ENCODE peak calls at places on chromosome 9, in four cellular contexts. One of them, this sample, is unnamed.
A peak's percentile ranks its signal among the peaks of the same experiment; 100 is the strongest.

GRCh38 chr9:133590231-133590855 is 18.8 kb downstream of the FAM163B start:
- DNase-seq in SK-N-SH: no peak
- DNase-seq in WTC11: no peak
- DNase-seq in GM12878: no peak
- DNase-seq in this sample: no peak

GRCh38 chr9:74570879-74571512 is 73.9 kb downstream of the RORB start:
- DNase-seq in GM12878: no peak
- DNase-seq in SK-N-SH: peak; percentile 41
- DNase-seq in WTC11: peak; percentile 25
- DNase-seq in this sample: peak; percentile 14

GRCh38 chr9:130042406-130042930 is 521 bp downstream of the FNBP1 start:
- DNase-seq in WTC11: peak; percentile 56
- DNase-seq in GM12878: no peak
- DNase-seq in SK-N-SH: peak; percentile 80
- DNase-seq in this sample: peak; percentile 35

GRCh38 chr9:3035594-3036389 is 191.9 kb upstream of the PUM3 start:
- DNase-seq in GM12878: no peak
- DNase-seq in WTC11: no peak
- DNase-seq in SK-N-SH: no peak
- DNase-seq in this sample: no peak

GRCh38 chr9:18566125-18566524 is 92.2 kb downstream of the ADAMTSL1 start:
- DNase-seq in GM12878: no peak
- DNase-seq in WTC11: no peak
- DNase-seq in SK-N-SH: no peak
- DNase-seq in this sample: no peak

GRCh38 chr9:114180701-114181582 is 25.6 kb downstream of the COL27A1 start:
- DNase-seq in WTC11: no peak
- DNase-seq in SK-N-SH: no peak
- DNase-seq in GM12878: no peak
- DNase-seq in this sample: no peak

GRCh38 chr9:116658265-116658664 is 28.8 kb upstream of the TRIM32 start:
- DNase-seq in SK-N-SH: no peak
- DNase-seq in GM12878: no peak
- DNase-seq in WTC11: no peak
- DNase-seq in this sample: no peak

GRCh38 chr9:2039294-2040180 is 24.4 kb downstream of the SMARCA2 start:
- DNase-seq in GM12878: no peak
- DNase-seq in SK-N-SH: no peak
- DNase-seq in WTC11: no peak
- DNase-seq in this sample: no peak

GRCh38 chr9:21872696-21873095 is 70.3 kb downstream of the MTAP start:
- DNase-seq in WTC11: no peak
- DNase-seq in GM12878: no peak
- DNase-seq in SK-N-SH: peak; percentile 9
- DNase-seq in this sample: no peak

GRCh38 chr9:83220737-83221136 is 157.8 kb upstream of the RASEF start:
- DNase-seq in GM12878: peak; percentile 7
- DNase-seq in WTC11: no peak
- DNase-seq in SK-N-SH: no peak
- DNase-seq in this sample: no peak

GRCh38 chr9:35771524-35771923 is 17.4 kb upstream of the MSMP start:
- DNase-seq in WTC11: no peak
- DNase-seq in GM12878: no peak
- DNase-seq in SK-N-SH: no peak
- DNase-seq in this sample: peak; percentile 34

GRCh38 chr9:98971168-98971914 is 27.6 kb downstream of the COL15A1 start:
- DNase-seq in WTC11: no peak
- DNase-seq in GM12878: no peak
- DNase-seq in SK-N-SH: no peak
- DNase-seq in this sample: peak; percentile 65

GRCh38 chr9:18404482-18405029 is 69.4 kb upstream of the ADAMTSL1 start:
- DNase-seq in WTC11: no peak
- DNase-seq in SK-N-SH: peak; percentile 2
- DNase-seq in GM12878: no peak
- DNase-seq in this sample: no peak

GRCh38 chr9:91415290-91415689 is 8.3 kb downstream of the NFIL3 start:
- DNase-seq in SK-N-SH: no peak
- DNase-seq in WTC11: no peak
- DNase-seq in GM12878: peak; percentile 32
- DNase-seq in this sample: no peak

GRCh38 chr9:17627641-17628040 is 48.8 kb downstream of the SH3GL2 start:
- DNase-seq in WTC11: no peak
- DNase-seq in GM12878: no peak
- DNase-seq in SK-N-SH: no peak
- DNase-seq in this sample: no peak

GRCh38 chr9:33623658-33624586 is 99.9 kb downstream of the ANKRD18B start:
- DNase-seq in GM12878: peak; percentile 34
- DNase-seq in SK-N-SH: peak; percentile 83
- DNase-seq in WTC11: peak; percentile 80
- DNase-seq in this sample: peak; percentile 81

GRCh38 chr9:76817489-76817888 is 53.3 kb downstream of the PCA3 start:
- DNase-seq in SK-N-SH: no peak
- DNase-seq in GM12878: no peak
- DNase-seq in WTC11: no peak
- DNase-seq in this sample: no peak

GRCh38 chr9:691825-692363 is 149.6 kb upstream of the DMRT1 start:
- DNase-seq in GM12878: no peak
- DNase-seq in WTC11: no peak
- DNase-seq in SK-N-SH: no peak
- DNase-seq in this sample: no peak

GRCh38 chr9:111197251-111197650 is 132.8 kb downstream of the OR2K2 start:
- DNase-seq in GM12878: no peak
- DNase-seq in WTC11: no peak
- DNase-seq in SK-N-SH: no peak
- DNase-seq in this sample: no peak

GRCh38 chr9:10447036-10447435 is 165.8 kb downstream of the PTPRD start:
- DNase-seq in GM12878: no peak
- DNase-seq in SK-N-SH: no peak
- DNase-seq in WTC11: no peak
- DNase-seq in this sample: no peak

GRCh38 chr9:104872959-104873850 is 54.8 kb downstream of the ABCA1 start:
- DNase-seq in SK-N-SH: peak; percentile 22
- DNase-seq in WTC11: no peak
- DNase-seq in GM12878: no peak
- DNase-seq in this sample: no peak

DNA sequence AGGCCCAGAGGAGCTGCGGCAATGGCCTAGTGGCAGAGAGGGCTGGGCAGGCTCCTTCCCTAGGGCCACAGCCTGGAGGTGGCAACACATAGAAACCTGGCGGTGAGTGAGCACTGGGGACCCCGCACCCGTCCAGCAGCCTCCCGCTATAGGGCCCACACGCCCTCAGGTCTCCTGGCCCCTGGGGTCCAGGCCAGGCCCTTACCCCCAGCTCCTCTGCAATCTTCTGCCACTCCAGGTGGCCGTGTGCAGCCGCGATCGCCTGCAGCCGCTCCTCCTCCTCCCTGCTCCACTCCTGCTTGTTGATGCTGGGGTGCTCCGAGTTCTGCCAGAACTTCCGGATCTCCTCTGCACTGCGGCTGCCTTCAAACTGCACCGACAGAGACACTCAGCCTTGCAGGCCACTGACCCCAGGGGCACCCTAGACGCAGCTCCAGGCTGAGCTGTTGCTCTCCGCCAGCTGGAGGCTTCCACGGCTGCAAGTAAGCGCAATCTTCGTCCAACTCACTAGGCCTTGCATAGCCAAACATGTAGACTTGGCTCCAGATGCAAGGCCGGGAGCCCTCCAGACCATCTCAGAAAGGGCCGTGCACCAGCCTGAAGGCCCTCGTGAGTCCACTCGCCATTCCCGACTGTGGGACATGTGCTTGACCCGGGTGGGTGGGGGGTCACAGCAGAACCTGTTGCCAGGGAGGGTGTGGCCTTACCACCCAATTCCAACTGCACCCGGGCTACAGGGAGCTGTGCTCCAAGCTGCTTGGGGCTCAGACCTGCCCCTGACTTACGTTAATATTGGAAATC is 8.0 kb downstream of the SNAPC4 start:
- DNase-seq in SK-N-SH: no peak
- DNase-seq in WTC11: no peak
- DNase-seq in GM12878: no peak
- DNase-seq in this sample: no peak
- TF ChIP-seq USF1 in SK-N-SH: no peak
- TF ChIP-seq USF1 in WTC11: no peak
- TF ChIP-seq USF1 in GM12878: no peak
- TF ChIP-seq USF1 in this sample: no peak

GRCh38 chr9:14314929-14315753 is 1.2 kb upstream of the NFIB start:
- DNase-seq in SK-N-SH: peak; percentile 91
- DNase-seq in WTC11: peak; percentile 70
- DNase-seq in GM12878: no peak
- DNase-seq in this sample: peak; percentile 78
- TF ChIP-seq USF1 in SK-N-SH: no peak
- TF ChIP-seq USF1 in WTC11: no peak
- TF ChIP-seq USF1 in GM12878: peak; percentile 19
- TF ChIP-seq USF1 in this sample: no peak

DNA sequence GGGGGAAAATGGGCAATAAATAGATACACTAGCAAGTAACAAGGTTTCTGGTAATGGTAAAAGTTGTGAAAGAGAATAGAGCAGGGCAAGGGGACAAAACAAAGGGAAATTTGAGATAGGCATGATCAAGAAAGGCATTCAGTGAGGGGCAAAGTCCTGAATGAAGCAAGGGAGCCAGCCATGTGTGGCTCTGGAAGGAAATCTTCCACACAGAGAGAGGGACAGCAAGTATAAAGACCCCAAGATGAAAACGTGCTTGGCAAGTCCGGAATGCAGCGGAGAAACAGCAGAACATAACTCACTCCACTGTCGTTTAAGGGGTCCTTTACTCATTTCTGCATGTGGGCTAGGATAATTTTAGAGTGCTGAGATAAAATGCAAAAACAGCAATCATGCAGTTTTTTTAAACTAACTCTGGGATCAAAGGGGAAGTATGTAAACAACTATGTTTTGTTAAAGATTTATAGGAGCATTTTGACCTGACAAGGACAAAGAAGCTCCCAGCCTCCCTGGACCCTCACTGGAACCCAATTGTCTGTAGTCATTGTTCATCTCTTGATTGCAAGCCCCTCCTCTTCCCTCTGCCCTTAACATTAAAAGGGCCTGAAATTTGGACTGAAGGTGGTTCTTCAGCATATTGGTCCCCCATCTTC is 22.9 kb upstream of the AOPEP start:
- DNase-seq in WTC11: no peak
- DNase-seq in SK-N-SH: no peak
- DNase-seq in GM12878: no peak
- DNase-seq in this sample: no peak
- TF ChIP-seq USF1 in WTC11: no peak
- TF ChIP-seq USF1 in SK-N-SH: no peak
- TF ChIP-seq USF1 in GM12878: no peak
- TF ChIP-seq USF1 in this sample: no peak

DNA sequence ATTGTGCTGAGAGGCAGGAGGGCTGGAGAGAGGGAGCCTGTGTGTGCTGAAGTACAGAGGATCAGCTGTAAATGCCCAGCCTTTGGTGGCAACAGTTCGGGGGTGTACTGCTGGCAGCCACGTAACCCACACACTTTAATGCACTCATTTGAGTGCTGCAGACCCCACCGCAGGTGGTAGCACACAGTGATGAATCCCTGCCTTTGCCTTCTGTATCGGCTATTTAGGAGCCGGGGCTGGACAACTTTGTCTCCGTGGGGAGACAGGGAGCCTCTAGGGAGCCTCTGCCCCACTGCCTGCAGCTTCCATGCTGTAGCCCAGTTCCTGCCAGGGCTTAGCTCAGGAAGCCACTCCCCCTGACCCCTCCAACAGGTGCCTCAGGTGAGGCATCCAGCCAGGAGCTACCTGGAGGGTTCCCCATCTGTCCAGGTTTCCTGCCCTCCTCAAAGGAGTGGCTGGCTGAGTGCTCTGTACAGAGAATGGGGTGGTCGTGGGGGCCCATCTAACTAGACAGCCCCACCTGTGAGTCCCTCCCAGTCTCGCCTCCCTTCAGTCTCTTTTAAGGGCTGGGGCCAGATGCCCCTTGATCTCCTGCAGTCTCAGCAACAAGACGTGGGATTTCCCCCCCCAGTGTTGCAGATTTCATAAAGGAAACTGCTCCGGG is 44.5 kb downstream of the SECISBP2 start:
- DNase-seq in GM12878: no peak
- DNase-seq in SK-N-SH: no peak
- DNase-seq in WTC11: no peak
- DNase-seq in this sample: no peak
- TF ChIP-seq USF1 in GM12878: no peak
- TF ChIP-seq USF1 in SK-N-SH: no peak
- TF ChIP-seq USF1 in WTC11: no peak
- TF ChIP-seq USF1 in this sample: no peak

GRCh38 chr9:128409998-128410397 is 10.7 kb upstream of the CERCAM start:
- DNase-seq in SK-N-SH: no peak
- DNase-seq in WTC11: peak; percentile 50
- DNase-seq in GM12878: no peak
- DNase-seq in this sample: peak; percentile 48
- TF ChIP-seq USF1 in SK-N-SH: no peak
- TF ChIP-seq USF1 in WTC11: no peak
- TF ChIP-seq USF1 in GM12878: no peak
- TF ChIP-seq USF1 in this sample: no peak

GRCh38 chr9:124558777-124559470 is 51.7 kb upstream of the NR5A1 start:
- DNase-seq in SK-N-SH: no peak
- DNase-seq in GM12878: no peak
- DNase-seq in WTC11: no peak
- DNase-seq in this sample: no peak
- TF ChIP-seq USF1 in SK-N-SH: no peak
- TF ChIP-seq USF1 in GM12878: no peak
- TF ChIP-seq USF1 in WTC11: no peak
- TF ChIP-seq USF1 in this sample: no peak

GRCh38 chr9:87812375-87813118 is 70.1 kb upstream of the SPATA31E1 start:
- DNase-seq in GM12878: no peak
- DNase-seq in SK-N-SH: peak; percentile 60
- DNase-seq in WTC11: peak; percentile 49
- DNase-seq in this sample: peak; percentile 40
- TF ChIP-seq USF1 in GM12878: no peak
- TF ChIP-seq USF1 in SK-N-SH: no peak
- TF ChIP-seq USF1 in WTC11: no peak
- TF ChIP-seq USF1 in this sample: no peak

GRCh38 chr9:23830949-23831730 is 5.1 kb upstream of the ELAVL2 start:
- DNase-seq in SK-N-SH: peak; percentile 15
- DNase-seq in GM12878: no peak
- DNase-seq in WTC11: peak; percentile 32
- DNase-seq in this sample: no peak
- TF ChIP-seq USF1 in SK-N-SH: no peak
- TF ChIP-seq USF1 in GM12878: no peak
- TF ChIP-seq USF1 in WTC11: no peak
- TF ChIP-seq USF1 in this sample: no peak

DNA sequence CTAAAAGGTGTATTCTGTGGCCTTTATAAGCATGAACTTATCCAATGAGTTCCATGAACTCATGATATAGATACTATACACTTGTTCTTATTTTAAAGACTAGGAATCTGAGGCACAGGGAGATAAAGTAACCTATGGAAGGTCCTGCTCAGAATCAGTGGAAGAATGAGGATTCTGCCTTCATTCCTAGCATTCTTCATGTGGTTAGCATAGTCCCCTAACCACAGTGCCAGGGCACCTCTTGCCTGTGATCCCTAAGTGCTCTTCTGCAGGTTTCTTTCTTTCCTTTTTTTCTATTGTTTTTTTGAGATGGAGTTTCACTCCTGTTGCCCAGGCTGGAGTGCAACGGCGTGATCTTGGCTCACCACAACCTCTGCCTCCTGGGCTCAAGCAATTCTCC is 174.1 kb downstream of the C9orf152 start:
- DNase-seq in SK-N-SH: no peak
- DNase-seq in GM12878: no peak
- DNase-seq in WTC11: no peak
- DNase-seq in this sample: no peak
- TF ChIP-seq USF1 in SK-N-SH: no peak
- TF ChIP-seq USF1 in GM12878: no peak
- TF ChIP-seq USF1 in WTC11: no peak
- TF ChIP-seq USF1 in this sample: no peak

GRCh38 chr9:127611796-127612790 is at the start of gene STXBP1:
- DNase-seq in SK-N-SH: peak; percentile 98
- DNase-seq in WTC11: peak; percentile 90
- DNase-seq in GM12878: no peak
- DNase-seq in this sample: peak; percentile 97
- TF ChIP-seq USF1 in SK-N-SH: no peak
- TF ChIP-seq USF1 in WTC11: no peak
- TF ChIP-seq USF1 in GM12878: no peak
- TF ChIP-seq USF1 in this sample: no peak

This sample was measured in K562.